ENCODE peak calls at places on chromosomes 5 and 9, in ten cellular contexts. Y is tibial nerve, J is esophagus squamous epithelium, T is iPS DF 6.9, B is neuronal stem cell, V is adrenal gland, H is colonic mucosa, R is A549, K is right lobe of liver, N is SK-N-SH. Q is an unnamed sample.

GRCh38 chr9:111983484-111983908 is 86.9 kb downstream of the UGCG start:
- DNase-seq in Y (no peak), J (no peak), T (no peak), B (no peak), V (no peak), H (no peak), R (no peak), K (no peak), N (no peak), Q (no peak)

GRCh38 chr5:154756203-154756870 is 1.2 kb downstream of the LARP1 start:
- DNase-seq in Y (peak; percentile 20), J (no peak), T (no peak), B (peak; percentile 24), V (peak; percentile 63), H (peak; percentile 61), R (no peak), K (peak; percentile 71), N (peak; percentile 68), Q (no peak)

GRCh38 chr5:12245429-12245828 is 341.2 kb upstream of the CTNND2 start:
- DNase-seq in Y (no peak), J (no peak), T (no peak), B (no peak), V (no peak), H (no peak), R (no peak), K (no peak), N (no peak), Q (no peak)

GRCh38 chr5:150448353-150448752 is 1.2 kb downstream of the RPS14 start:
- DNase-seq in Y (no peak), J (no peak), T (no peak), B (no peak), V (peak; percentile 12), H (no peak), R (no peak), K (no peak), N (no peak), Q (no peak)

GRCh38 chr5:63916786-63917185 is 45.5 kb downstream of the HTR1A start:
- DNase-seq in Y (no peak), J (no peak), T (no peak), B (no peak), V (no peak), H (no peak), R (no peak), K (no peak), N (no peak), Q (no peak)

GRCh38 chr5:124074500-124074899 is 562.5 kb downstream of the CSNK1G3 start:
- DNase-seq in Y (no peak), J (no peak), T (no peak), B (no peak), V (no peak), H (no peak), R (no peak), K (no peak), N (no peak), Q (no peak)

GRCh38 chr5:132467292-132467984 is 23.1 kb downstream of the IRF1 start:
- DNase-seq in Y (no peak), J (no peak), T (no peak), B (no peak), V (no peak), H (no peak), R (no peak), K (no peak), N (no peak), Q (no peak)

GRCh38 chr5:12354686-12355085 is 450.4 kb upstream of the CTNND2 start:
- DNase-seq in Y (no peak), J (no peak), T (no peak), B (no peak), V (no peak), H (no peak), R (no peak), K (no peak), N (no peak), Q (no peak)

GRCh38 chr9:93650448-93650847 is 74.1 kb downstream of the PHF2 start:
- DNase-seq in Y (no peak), J (no peak), T (no peak), B (no peak), V (no peak), H (no peak), R (no peak), K (peak; percentile 39), N (no peak), Q (no peak)

GRCh38 chr5:107705390-107706014 is 34.8 kb upstream of the EFNA5 start:
- DNase-seq in Y (no peak), J (no peak), T (no peak), B (no peak), V (no peak), H (no peak), R (no peak), K (no peak), N (no peak), Q (no peak)

GRCh38 chr5:80480354-80480753 is 7.5 kb upstream of the FAM151B start:
- DNase-seq in Y (no peak), J (no peak), T (no peak), B (no peak), V (no peak), H (no peak), R (no peak), K (no peak), N (no peak), Q (no peak)

GRCh38 chr9:127214421-127215265 is 49.9 kb upstream of the GARNL3 start:
- DNase-seq in Y (no peak), J (no peak), T (no peak), B (peak; percentile 45), V (peak; percentile 75), H (peak; percentile 65), R (peak; percentile 87), K (peak; percentile 70), N (peak; percentile 82), Q (no peak)

GRCh38 chr5:103624035-103624461 is 61.5 kb upstream of the NUDT12 start:
- DNase-seq in Y (no peak), J (no peak), T (no peak), B (no peak), V (no peak), H (no peak), R (no peak), K (no peak), N (no peak), Q (no peak)

GRCh38 chr9:93473411-93473810 is 20.0 kb upstream of the FAM120AOS start:
- DNase-seq in Y (no peak), J (no peak), T (no peak), B (no peak), V (no peak), H (no peak), R (no peak), K (no peak), N (no peak), Q (no peak)

GRCh38 chr5:60959156-60959555 is 14.2 kb downstream of the NDUFAF2 start:
- DNase-seq in Y (no peak), J (no peak), T (no peak), B (no peak), V (no peak), H (no peak), R (no peak), K (no peak), N (peak; percentile 14), Q (no peak)

GRCh38 chr9:106896695-106897094 is 33.7 kb downstream of the ZNF462 start:
- DNase-seq in Y (no peak), J (no peak), T (no peak), B (no peak), V (no peak), H (no peak), R (no peak), K (no peak), N (no peak), Q (no peak)

GRCh38 chr9:134408389-134408788 is 82.1 kb downstream of the RXRA start:
- DNase-seq in Y (no peak), J (no peak), T (no peak), B (no peak), V (no peak), H (no peak), R (no peak), K (peak; percentile 88), N (peak; percentile 79), Q (no peak)
- H3K4me1 ChIP-seq in Y (peaks cover 8% of the 10 kb centered on the region), J (peaks cover 100% of the 10 kb centered on the region), T (peaks cover 10% of the 10 kb centered on the region), B (peaks cover 15% of the 10 kb centered on the region), V (peaks cover 40% of the 10 kb centered on the region), H (peaks cover 9% of the 10 kb centered on the region), R (peaks cover 91% of the 10 kb centered on the region), K (peaks cover 20% of the 10 kb centered on the region), N (peaks cover 44% of the 10 kb centered on the region), Q (peaks cover 100% of the 10 kb centered on the region)

GRCh38 chr5:141175933-141176332 is 1.7 kb upstream of the PCDHB8 start:
- DNase-seq in Y (no peak), J (no peak), T (no peak), B (no peak), V (no peak), H (no peak), R (no peak), K (no peak), N (no peak), Q (no peak)

GRCh38 chr5:141172381-141173204 is at the start of gene PCDHB7:
- DNase-seq in Y (no peak), J (no peak), T (peak; percentile 50), B (no peak), V (peak; percentile 7), H (no peak), R (peak; percentile 25), K (no peak), N (peak; percentile 49), Q (no peak)
- H3K4me3 ChIP-seq in Y (no peak within 1 kb of the TSS), J (peak within 1 kb of the TSS; percentile 24), T (no peak within 1 kb of the TSS), B (no peak within 1 kb of the TSS), V (no peak within 1 kb of the TSS), H (no peak within 1 kb of the TSS), R (no peak within 1 kb of the TSS), K (no peak within 1 kb of the TSS), N (peak within 1 kb of the TSS; percentile 31), Q (no peak within 1 kb of the TSS)

DNA sequence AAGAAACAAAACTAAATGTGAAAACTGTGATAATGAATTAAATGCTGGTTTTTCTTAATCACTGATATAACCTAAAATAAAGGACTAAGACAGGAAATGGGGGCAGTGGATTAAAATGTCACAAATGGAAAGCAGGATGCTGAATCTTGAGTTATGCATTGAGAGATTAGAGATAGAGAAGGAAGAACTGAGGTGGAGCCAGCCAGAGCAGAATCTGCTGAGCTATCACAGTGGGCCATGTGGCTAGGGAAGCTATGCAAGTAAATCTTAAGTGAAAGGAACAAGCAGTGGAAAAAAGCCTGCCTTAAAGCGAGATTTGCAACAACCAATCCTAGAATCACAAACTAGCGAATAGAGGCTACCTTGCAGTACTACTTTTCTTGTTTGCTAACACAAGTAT is 188.5 kb upstream of the RASA1 start:
- DNase-seq in Y (no peak), J (no peak), T (no peak), B (no peak), V (peak; percentile 8), H (no peak), R (no peak), K (no peak), N (no peak), Q (no peak)
- H3K4me1 ChIP-seq in Y (no peaks in the 10 kb centered on the region), J (no peaks in the 10 kb centered on the region), T (no peaks in the 10 kb centered on the region), B (no peaks in the 10 kb centered on the region), V (no peaks in the 10 kb centered on the region), H (no peaks in the 10 kb centered on the region), R (no peaks in the 10 kb centered on the region), K (no peaks in the 10 kb centered on the region), N (no peaks in the 10 kb centered on the region), Q (no peaks in the 10 kb centered on the region)

GRCh38 chr5:181100121-181101015 is 30.6 kb downstream of the OR2V1 start:
- DNase-seq in Y (no peak), J (no peak), T (no peak), B (no peak), V (no peak), H (no peak), R (no peak), K (no peak), N (peak; percentile 46), Q (no peak)
- H3K4me3 ChIP-seq in Y (no peak overlapping the region), J (peak overlapping the region; percentile 44), T (peak overlapping the region; percentile 65), B (no peak overlapping the region), V (no peak overlapping the region), H (no peak overlapping the region), R (no peak overlapping the region), K (no peak overlapping the region), N (no peak overlapping the region), Q (no peak overlapping the region)